ENCODE peak calls at places on chromosomes 3 and 15, in seven cellular contexts. Z, I, N, Y, V, G and F are unnamed samples.

GRCh38 chr3:196184881-196185280 is 26.3 kb downstream of the ZDHHC19 start:
- DNase-seq in Z (no peak), I (no peak), N (no peak), Y (no peak), V (no peak), G (no peak), F (no peak)

GRCh38 chr3:161069441-161070251 is 35.5 kb downstream of the B3GALNT1 start:
- DNase-seq in Z (peak), I (peak), N (peak), Y (no peak), V (no peak), G (peak), F (no peak)

GRCh38 chr15:38698215-38698614 is 133.6 kb upstream of the RASGRP1 start:
- DNase-seq in Z (no peak), I (no peak), N (no peak), Y (no peak), V (no peak), G (no peak), F (no peak)

GRCh38 chr15:29674661-29675533 is 147.4 kb downstream of the TJP1 start:
- DNase-seq in Z (peak), I (no peak), N (peak), Y (peak), V (no peak), G (peak), F (peak)

GRCh38 chr15:98121514-98121913 is 161.0 kb downstream of the ARRDC4 start:
- DNase-seq in Z (no peak), I (no peak), N (no peak), Y (no peak), V (no peak), G (no peak), F (no peak)

GRCh38 chr3:188151438-188151837 is 2.5 kb upstream of the LPP start:
- DNase-seq in Z (peak), I (no peak), N (no peak), Y (no peak), V (no peak), G (no peak), F (no peak)

GRCh38 chr15:89533861-89534544 is 37.6 kb upstream of the RHCG start:
- DNase-seq in Z (no peak), I (no peak), N (no peak), Y (no peak), V (no peak), G (peak), F (no peak)

GRCh38 chr3:49383387-49383786 is 25.2 kb upstream of the GPX1 start:
- DNase-seq in Z (no peak), I (no peak), N (no peak), Y (no peak), V (no peak), G (no peak), F (no peak)

GRCh38 chr3:71784914-71785593 is at the start of gene PROK2:
- DNase-seq in Z (no peak), I (no peak), N (no peak), Y (no peak), V (no peak), G (no peak), F (no peak)

GRCh38 chr3:10848261-10848660 is 32.2 kb downstream of the SLC6A11 start:
- DNase-seq in Z (no peak), I (no peak), N (no peak), Y (no peak), V (no peak), G (no peak), F (no peak)

GRCh38 chr3:194135806-194136518 is at the start of gene HES1:
- DNase-seq in Z (peak), I (peak), N (peak), Y (peak), V (peak), G (peak), F (peak)

GRCh38 chr3:126344380-126345041 is 12.7 kb downstream of the KLF15 start:
- DNase-seq in Z (no peak), I (peak), N (no peak), Y (no peak), V (no peak), G (no peak), F (peak)

GRCh38 chr3:8625991-8626390 is 18.6 kb downstream of the SSUH2 start:
- DNase-seq in Z (peak), I (no peak), N (no peak), Y (no peak), V (no peak), G (no peak), F (no peak)

GRCh38 chr15:52291204-52291603 is 4.4 kb downstream of the MYO5C start:
- DNase-seq in Z (no peak), I (no peak), N (no peak), Y (no peak), V (no peak), G (no peak), F (no peak)

GRCh38 chr3:195808741-195809290 is 2.9 kb downstream of the MUC4 start:
- DNase-seq in Z (no peak), I (no peak), N (no peak), Y (no peak), V (no peak), G (no peak), F (no peak)

GRCh38 chr3:107206945-107207344 is 170.3 kb upstream of the CCDC54 start:
- DNase-seq in Z (no peak), I (no peak), N (no peak), Y (no peak), V (no peak), G (no peak), F (no peak)

GRCh38 chr15:99606646-99607045 is 40.9 kb downstream of the MEF2A start:
- DNase-seq in Z (no peak), I (no peak), N (no peak), Y (no peak), V (no peak), G (no peak), F (no peak)

GRCh38 chr3:50592568-50592967 is 19.0 kb downstream of the CISH start:
- DNase-seq in Z (no peak), I (no peak), N (no peak), Y (no peak), V (no peak), G (no peak), F (no peak)

GRCh38 chr3:128550471-128551126 is 57.6 kb upstream of the GATA2 start:
- DNase-seq in Z (no peak), I (no peak), N (no peak), Y (no peak), V (no peak), G (no peak), F (no peak)

GRCh38 chr15:66896611-66897010 is 168.8 kb upstream of the SMAD3 start:
- DNase-seq in Z (no peak), I (no peak), N (peak), Y (no peak), V (no peak), G (no peak), F (no peak)

GRCh38 chr15:77225641-77226040 is 154.7 kb upstream of the TSPAN3 start:
- DNase-seq in Z (peak), I (no peak), N (no peak), Y (no peak), V (no peak), G (no peak), F (no peak)

GRCh38 chr3:10334461-10334860 is 13.5 kb upstream of the SEC13 start:
- DNase-seq in Z (peak), I (no peak), N (peak), Y (no peak), V (no peak), G (peak), F (no peak)

GRCh38 chr3:155853214-155854146 is 747 bp downstream of the SLC33A1 start:
- DNase-seq in Z (peak), I (peak), N (no peak), Y (peak), V (no peak), G (peak), F (peak)

GRCh38 chr3:147419062-147419701 is 10.0 kb downstream of the ZIC1 start:
- DNase-seq in Z (peak), I (no peak), N (peak), Y (no peak), V (no peak), G (peak), F (no peak)

GRCh38 chr3:134359121-134360010 is 14.9 kb downstream of the AMOTL2 start:
- DNase-seq in Z (no peak), I (no peak), N (no peak), Y (peak), V (no peak), G (peak), F (no peak)

GRCh38 chr3:117101697-117102096 is 392.1 kb downstream of the TUSC7 start:
- DNase-seq in Z (no peak), I (no peak), N (no peak), Y (no peak), V (no peak), G (no peak), F (no peak)

GRCh38 chr3:158127250-158128219 is 17.6 kb downstream of the RSRC1 start:
- DNase-seq in Z (peak), I (no peak), N (no peak), Y (no peak), V (no peak), G (peak), F (no peak)

GRCh38 chr15:43531018-43531667 is 13.7 kb downstream of the MAP1A start:
- DNase-seq in Z (no peak), I (no peak), N (no peak), Y (no peak), V (no peak), G (no peak), F (no peak)

DNA sequence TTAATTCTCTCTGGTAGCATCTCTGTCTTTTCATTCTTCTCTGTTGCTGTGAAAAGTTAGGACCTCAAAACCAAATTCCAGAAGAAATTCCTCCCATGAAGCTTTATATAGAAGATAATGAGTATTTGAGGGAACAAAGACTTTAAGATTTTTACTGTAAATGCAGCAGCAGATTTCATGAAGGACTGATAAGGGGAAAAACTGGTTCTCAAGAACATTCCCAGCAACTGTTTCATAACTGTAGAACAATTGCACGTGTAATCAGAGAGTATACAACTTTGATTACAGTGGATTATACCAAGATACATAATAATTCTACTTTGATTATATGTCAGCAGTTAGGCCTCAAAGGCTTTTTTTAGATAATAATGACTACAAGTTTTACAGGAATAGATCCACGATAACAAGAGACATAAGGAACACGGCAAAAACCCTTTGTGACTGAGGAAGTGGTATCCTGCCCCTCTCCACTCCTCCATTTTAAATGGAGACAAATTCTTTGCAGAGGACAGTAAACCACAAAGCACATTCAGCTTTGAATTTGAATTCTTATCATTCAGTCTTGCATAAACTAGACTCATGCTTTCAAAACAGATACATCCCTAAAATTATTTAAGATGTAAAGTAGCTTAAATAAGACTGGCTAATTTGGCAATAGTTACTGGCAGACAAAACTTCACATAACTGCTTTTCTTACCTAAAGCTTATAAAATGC is 42.9 kb upstream of the DIPK2A start:
- DNase-seq in Z (no peak), I (no peak), N (no peak), Y (no peak), V (no peak), G (peak), F (no peak)
- TF ChIP-seq CTCF in Z (no peak), I (no peak), N (no peak), Y (no peak), V (no peak), G (no peak), F (no peak)

GRCh38 chr3:36408146-36408545 is 27.8 kb downstream of the STAC start:
- DNase-seq in Z (no peak), I (no peak), N (no peak), Y (no peak), V (no peak), G (no peak), F (no peak)
- TF ChIP-seq CTCF in Z (no peak), I (no peak), N (no peak), Y (no peak), V (no peak), G (peak), F (peak)

DNA sequence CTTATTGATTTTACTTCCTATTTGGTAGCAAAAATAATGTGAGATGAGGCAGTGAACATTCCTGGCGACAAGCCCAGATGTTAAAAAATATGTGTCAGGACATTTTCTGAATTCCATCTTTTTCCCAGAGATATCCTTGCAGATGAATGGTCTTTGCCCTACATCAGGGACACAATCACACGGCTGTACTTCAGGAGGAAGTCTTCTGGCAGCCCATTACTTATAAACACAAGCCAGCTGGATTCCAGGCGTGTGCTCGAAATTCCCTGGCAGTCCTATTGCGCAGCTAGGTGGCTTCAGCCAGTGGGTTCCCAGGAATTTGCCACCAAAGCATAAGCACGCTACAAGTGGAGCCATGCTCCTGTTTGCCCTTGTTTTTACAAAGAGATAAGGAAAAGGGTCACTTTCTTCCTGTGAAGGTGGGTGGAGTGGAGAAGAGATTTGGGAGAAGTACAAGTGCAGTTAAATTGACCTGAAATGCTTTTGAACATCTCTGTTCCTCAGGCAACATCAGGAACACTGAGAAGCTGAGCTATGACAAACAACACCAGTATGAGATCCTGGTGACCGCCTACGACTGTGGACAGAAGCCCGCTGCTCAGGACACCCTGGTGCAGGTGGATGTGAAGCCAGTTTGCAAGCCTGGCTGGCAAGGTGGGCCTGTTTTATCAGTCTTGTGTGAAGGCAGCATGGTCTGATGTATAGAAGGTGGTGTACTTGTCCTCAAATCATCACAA is 257.1 kb upstream of the TRIM42 start:
- DNase-seq in Z (peak), I (no peak), N (peak), Y (no peak), V (no peak), G (peak), F (no peak)
- TF ChIP-seq CTCF in Z (no peak), I (no peak), N (peak), Y (peak), V (no peak), G (peak), F (no peak)

GRCh38 chr3:14581334-14582072 is 41.4 kb upstream of the GRIP2 start:
- DNase-seq in Z (no peak), I (no peak), N (peak), Y (no peak), V (no peak), G (no peak), F (no peak)

GRCh38 chr3:14576163-14576562 is 36.0 kb upstream of the GRIP2 start:
- DNase-seq in Z (no peak), I (no peak), N (no peak), Y (no peak), V (no peak), G (no peak), F (no peak)

GRCh38 chr3:14574183-14574582 is 34.0 kb upstream of the GRIP2 start:
- DNase-seq in Z (no peak), I (no peak), N (no peak), Y (no peak), V (no peak), G (no peak), F (no peak)

GRCh38 chr3:14573706-14574105 is 33.6 kb upstream of the GRIP2 start:
- DNase-seq in Z (no peak), I (no peak), N (no peak), Y (no peak), V (no peak), G (no peak), F (no peak)

DNA sequence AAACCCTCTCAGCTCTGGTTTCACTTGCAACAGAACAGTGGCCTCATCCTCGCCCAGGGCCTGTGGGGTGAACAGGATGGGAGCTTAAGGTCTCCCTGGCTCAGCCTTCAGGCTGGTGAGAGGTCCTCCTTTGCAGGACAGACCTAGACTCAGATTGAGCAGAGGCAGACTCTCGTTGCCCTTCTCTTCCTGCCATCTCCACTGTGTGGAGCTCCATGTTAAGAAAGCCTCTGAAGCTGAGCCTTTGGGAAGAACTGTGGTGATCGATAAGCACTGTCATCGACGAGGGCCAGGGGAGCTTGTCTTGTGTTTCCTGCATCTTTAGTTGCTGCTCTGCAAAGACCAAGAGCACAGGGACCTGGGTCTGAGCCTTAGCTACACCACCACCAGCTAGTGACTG is 37.8 kb upstream of the GRIP2 start:
- DNase-seq in Z (no peak), I (no peak), N (no peak), Y (no peak), V (no peak), G (no peak), F (no peak)
- TF ChIP-seq CTCF in Z (no peak), I (no peak), N (no peak), Y (no peak), V (no peak), G (no peak), F (no peak)

DNA sequence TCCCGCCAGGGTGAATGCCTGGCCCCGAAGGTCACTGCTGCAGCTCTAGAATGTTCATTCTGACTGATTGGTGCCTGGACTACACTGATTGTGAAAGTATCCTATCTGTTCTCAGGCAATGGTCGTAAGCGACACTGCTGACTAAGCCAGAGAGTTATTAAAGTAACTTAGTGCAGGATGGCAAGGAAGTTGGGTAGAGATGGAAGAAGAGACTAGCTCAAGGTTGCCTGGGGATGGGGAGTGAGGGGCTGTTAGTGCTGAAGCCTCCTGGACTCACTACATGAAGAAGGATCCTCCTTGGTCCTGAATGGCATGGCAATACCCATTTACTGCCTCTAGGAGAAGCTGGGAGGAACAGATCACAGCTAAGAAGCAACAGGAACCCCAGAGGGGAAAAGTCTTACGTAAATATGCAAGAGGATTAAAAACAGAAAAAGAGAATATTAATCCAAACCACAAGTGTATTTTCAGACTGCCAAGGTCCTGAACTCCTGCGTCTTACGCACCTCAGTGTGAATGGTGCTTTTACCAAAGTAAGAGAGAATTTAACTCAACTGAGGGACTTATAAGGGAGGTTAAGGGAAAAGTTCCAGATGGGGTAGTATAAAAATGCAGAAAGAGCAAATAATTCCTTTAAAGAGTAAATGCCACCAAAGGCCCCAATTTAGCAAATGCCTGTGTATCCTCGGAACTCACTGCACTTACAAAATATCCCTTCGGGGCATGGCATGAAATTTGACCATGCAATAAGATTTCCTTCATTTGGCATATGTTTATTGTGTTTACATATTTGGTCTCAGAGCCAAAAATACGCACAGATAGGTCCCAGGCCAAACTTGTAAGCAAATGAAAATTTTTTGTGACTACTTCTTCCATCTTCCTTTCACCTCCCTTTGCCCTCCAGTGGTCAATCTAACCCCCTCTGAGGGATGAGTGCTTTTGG is 64.0 kb upstream of the DGKG start:
- DNase-seq in Z (peak), I (no peak), N (no peak), Y (no peak), V (no peak), G (peak), F (no peak)
- TF ChIP-seq CTCF in Z (peak), I (peak), N (no peak), Y (peak), V (no peak), G (peak), F (peak)

DNA sequence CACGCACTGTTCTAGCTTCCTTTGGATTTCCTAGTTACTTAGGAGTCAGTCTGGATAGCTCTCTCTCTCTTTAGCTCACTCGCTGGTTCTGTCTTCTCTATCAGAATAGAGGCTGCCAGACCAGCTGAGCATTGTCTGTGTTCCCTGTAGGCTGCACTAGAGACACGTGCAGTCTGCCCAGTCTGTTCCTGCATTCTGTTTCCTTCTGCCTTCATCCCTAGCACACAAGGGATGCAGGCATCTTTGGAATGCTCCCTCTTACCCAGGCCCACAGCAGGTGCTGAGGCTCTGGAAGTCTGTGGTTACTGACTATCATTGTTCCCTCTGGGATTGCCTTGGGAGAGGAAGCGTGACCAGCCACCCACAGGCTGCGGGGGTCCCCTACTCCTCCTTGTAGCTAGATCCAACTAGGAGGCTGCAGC is 322.8 kb downstream of the ZNF621 start:
- DNase-seq in Z (no peak), I (no peak), N (peak), Y (no peak), V (no peak), G (peak), F (no peak)
- TF ChIP-seq CTCF in Z (no peak), I (no peak), N (peak), Y (peak), V (no peak), G (no peak), F (no peak)

GRCh38 chr3:66236281-66236680 is 15.5 kb downstream of the SLC25A26 start:
- DNase-seq in Z (no peak), I (no peak), N (no peak), Y (no peak), V (no peak), G (peak), F (no peak)
- TF ChIP-seq CTCF in Z (peak), I (no peak), N (no peak), Y (no peak), V (no peak), G (peak), F (peak)

GRCh38 chr15:75647370-75648155 is at the start of gene SNX33:
- DNase-seq in Z (peak), I (peak), N (peak), Y (peak), V (peak), G (peak), F (peak)
- TF ChIP-seq CTCF in Z (peak), I (peak), N (peak), Y (peak), V (peak), G (peak), F (peak)